ENCODE peak calls at places on chromosomes 5 and 9, in nine cellular contexts. G, D, U, Q, T, I, K, X and R are unnamed samples.

GRCh38 chr9:137371521-137371941 is 51.4 kb downstream of the EXD3 start:
- DNase-seq in X (no peak), G (no peak), T (no peak), U (no peak), K (no peak), Q (no peak), I (no peak), D (no peak), R (no peak)

GRCh38 chr5:67310740-67311139 is 114.1 kb upstream of the CD180 start:
- DNase-seq in I (no peak), T (no peak), X (no peak), G (no peak), Q (no peak), K (no peak), U (no peak), D (no peak), R (no peak)

GRCh38 chr5:142446131-142446959 is 121.5 kb upstream of the SPRY4 start:
- DNase-seq in D (no peak), X (peak; percentile 94), U (no peak), I (no peak), G (no peak), T (no peak), K (no peak), Q (no peak), R (no peak)

GRCh38 chr5:140737486-140737885 is 37.2 kb downstream of the ZMAT2 start:
- DNase-seq in Q (no peak), G (no peak), T (no peak), X (no peak), I (no peak), K (no peak), U (no peak), D (no peak), R (no peak)

GRCh38 chr5:126512451-126512850 is 82.6 kb downstream of the ALDH7A1 start:
- DNase-seq in Q (no peak), X (no peak), T (no peak), D (no peak), G (no peak), U (no peak), I (no peak), K (no peak), R (no peak)

GRCh38 chr9:83066771-83067170 is 3.8 kb upstream of the RASEF start:
- DNase-seq in G (no peak), U (no peak), X (no peak), T (no peak), K (no peak), I (no peak), D (no peak), Q (no peak), R (no peak)

GRCh38 chr5:103232393-103232999 is 26.1 kb upstream of the MACIR start:
- DNase-seq in X (peak; percentile 74), Q (peak; percentile 39), U (peak; percentile 25), K (peak; percentile 34), G (no peak), I (no peak), T (peak; percentile 6), D (no peak), R (peak; percentile 21)

GRCh38 chr5:3451961-3452360 is 143.7 kb upstream of the IRX1 start:
- DNase-seq in I (no peak), D (no peak), U (no peak), G (no peak), T (no peak), K (no peak), Q (no peak), X (no peak), R (no peak)

GRCh38 chr9:102499468-102499867 is 495.7 kb upstream of the CYLC2 start:
- DNase-seq in U (no peak), X (peak; percentile 21), K (no peak), G (no peak), Q (no peak), I (no peak), T (no peak), D (no peak), R (no peak)

GRCh38 chr5:115807654-115808052 is 8.8 kb downstream of the CDO1 start:
- DNase-seq in K (no peak), I (no peak), Q (no peak), G (no peak), T (no peak), U (no peak), D (no peak), X (no peak), R (no peak)

GRCh38 chr9:91896513-91897121 is 53.4 kb downstream of the ROR2 start:
- DNase-seq in T (no peak), I (no peak), G (no peak), U (peak; percentile 8), K (no peak), X (peak; percentile 76), Q (no peak), D (no peak), R (no peak)

GRCh38 chr9:18596920-18597319 is 123.0 kb downstream of the ADAMTSL1 start:
- DNase-seq in K (no peak), I (no peak), D (no peak), Q (no peak), U (no peak), G (no peak), X (peak; percentile 61), T (no peak), R (no peak)

GRCh38 chr5:139765409-139766217 is 30.0 kb upstream of the PSD2 start:
- DNase-seq in T (peak; percentile 84), U (peak; percentile 89), Q (peak; percentile 77), I (no peak), G (peak; percentile 50), K (peak; percentile 81), D (peak; percentile 89), X (peak; percentile 73), R (peak; percentile 75)

GRCh38 chr5:139757727-139758509 is 37.7 kb upstream of the PSD2 start:
- DNase-seq in K (no peak), U (no peak), D (no peak), G (no peak), T (no peak), X (no peak), Q (no peak), I (no peak), R (no peak)

GRCh38 chr9:88007291-88007650 is 32.9 kb upstream of the CDK20 start:
- DNase-seq in X (no peak), T (no peak), Q (no peak), D (peak; percentile 5), U (no peak), G (no peak), K (no peak), I (no peak), R (no peak)

GRCh38 chr5:172223901-172224873 is 30.2 kb downstream of the EFCAB9 start:
- DNase-seq in T (no peak), I (peak; percentile 95), G (no peak), K (no peak), Q (no peak), D (no peak), U (no peak), X (no peak), R (no peak)